ENCODE peak calls at places on chromosome 4, in five cellular contexts. W is pulmonary artery endothelial cell, T is Karpas-422, Q is H54, K is ELR. Z is an unnamed sample.

GRCh38 chr4:25500626-25501318 is 123.7 kb downstream of the ANAPC4 start:
- DNase-seq in W (no peak), T (no peak), Q (no peak), K (no peak), Z (no peak)

GRCh38 chr4:131764730-131765129 is 1384.4 kb upstream of the PCDH10 start:
- DNase-seq in W (no peak), Q (no peak), K (no peak), T (no peak), Z (no peak)

GRCh38 chr4:111283066-111283677 is 660.3 kb upstream of the PITX2 start:
- DNase-seq in W (peak), Q (peak), K (peak), T (peak), Z (peak)

GRCh38 chr4:23114538-23114937 is 421.8 kb downstream of the GBA3 start:
- DNase-seq in K (no peak), W (no peak), T (no peak), Q (no peak), Z (no peak)

GRCh38 chr4:125266901-125267601 is 47.7 kb upstream of the FAT4 start:
- DNase-seq in W (no peak), T (no peak), Q (no peak), K (peak), Z (no peak)

GRCh38 chr4:155506761-155507160 is 130.0 kb upstream of the MAP9 start:
- DNase-seq in K (no peak), W (no peak), Q (no peak), T (no peak), Z (no peak)

GRCh38 chr4:122836941-122837340 is 10.3 kb downstream of the FGF2 start:
- DNase-seq in T (no peak), W (no peak), K (peak), Q (no peak), Z (no peak)

GRCh38 chr4:68271851-68272756 is 26.6 kb upstream of the TMPRSS11B start:
- DNase-seq in W (peak), Q (no peak), T (peak), K (peak), Z (no peak)

GRCh38 chr4:156723951-156724668 is 247.5 kb downstream of the PDGFC start:
- DNase-seq in K (no peak), Q (no peak), W (no peak), T (no peak), Z (no peak)

GRCh38 chr4:37604464-37604863 is 81.7 kb downstream of the RELL1 start:
- DNase-seq in K (peak), W (peak), Q (no peak), T (no peak), Z (no peak)

GRCh38 chr4:120922390-120923200 is at the start of gene PRDM5:
- DNase-seq in T (no peak), K (peak), W (no peak), Q (peak), Z (peak)

GRCh38 chr4:72690782-72691181 is 121.8 kb upstream of the ADAMTS3 start:
- DNase-seq in K (no peak), W (no peak), T (no peak), Q (no peak), Z (no peak)

GRCh38 chr4:189897667-189898066 is 43.0 kb upstream of the FRG1 start:
- DNase-seq in Q (no peak), K (no peak), W (no peak), T (no peak), Z (no peak)

GRCh38 chr4:77199701-77200100 is 42.7 kb downstream of the CCNG2 start:
- DNase-seq in K (no peak), W (no peak), Q (no peak), T (no peak), Z (no peak)

GRCh38 chr4:14386196-14386595 is 616.1 kb upstream of the CPEB2 start:
- DNase-seq in K (peak), Q (no peak), W (no peak), T (no peak), Z (no peak)

GRCh38 chr4:152225680-152226079 is 310.2 kb downstream of the FBXW7 start:
- DNase-seq in K (no peak), W (no peak), Q (no peak), T (no peak), Z (no peak)

GRCh38 chr4:38241541-38241940 is 281.3 kb downstream of the PTTG2 start:
- DNase-seq in W (no peak), K (no peak), T (no peak), Q (no peak), Z (no peak)

GRCh38 chr4:78298618-78299017 is 241.5 kb downstream of the FRAS1 start:
- DNase-seq in W (no peak), Q (no peak), K (peak), T (no peak), Z (no peak)

GRCh38 chr4:6071959-6072720 is 53.9 kb upstream of the C4orf50 start:
- DNase-seq in K (no peak), W (no peak), Q (no peak), T (no peak), Z (no peak)

GRCh38 chr4:55364691-55365346 is 18.8 kb downstream of the SRD5A3 start:
- DNase-seq in K (no peak), T (no peak), Q (no peak), W (peak), Z (no peak)

GRCh38 chr4:54539500-54540029 is 118.2 kb upstream of the KIT start:
- DNase-seq in T (no peak), Q (peak), K (peak), W (no peak), Z (peak)

GRCh38 chr4:10118355-10119004 is 1.9 kb upstream of the WDR1 start:
- DNase-seq in W (no peak), K (no peak), T (peak), Q (no peak), Z (no peak)

GRCh38 chr4:182973421-182974340 is 56.5 kb upstream of the DCTD start:
- DNase-seq in W (peak), Q (no peak), T (no peak), K (no peak), Z (no peak)

GRCh38 chr4:165343353-165344191 is 16.1 kb downstream of the MSMO1 start:
- DNase-seq in K (peak), W (no peak), T (peak), Q (no peak), Z (no peak)

GRCh38 chr4:113468165-113469022 is 293.1 kb downstream of the CAMK2D start:
- DNase-seq in K (peak), T (no peak), W (peak), Q (no peak), Z (peak)

GRCh38 chr4:26912810-26913209 is 52.2 kb downstream of the STIM2 start:
- DNase-seq in K (no peak), W (no peak), Q (no peak), T (no peak), Z (no peak)

GRCh38 chr4:84126061-84126787 is 372.9 kb downstream of the NKX6-1 start:
- DNase-seq in W (no peak), Q (no peak), T (no peak), K (no peak), Z (no peak)